ENCODE peak calls at places on chromosomes 16 and 17, in seven cellular contexts. W, H, L, J, T, A and O are unnamed samples.

GRCh38 chr16:81888520-81889394 is 109.7 kb downstream of the PLCG2 start:
- DNase-seq in W (no peak), H (no peak), L (no peak), J (no peak), T (no peak), A (no peak), O (no peak)

GRCh38 chr16:72787519-72788268 is 260.2 kb downstream of the ZFHX3 start:
- DNase-seq in W (no peak), H (no peak), L (no peak), J (peak), T (peak), A (no peak), O (no peak)

GRCh38 chr17:233473-233941 is 52.1 kb upstream of the DOC2B start:
- DNase-seq in W (no peak), H (no peak), L (no peak), J (no peak), T (no peak), A (no peak), O (no peak)

GRCh38 chr16:55435387-55435786 is 43.6 kb upstream of the MMP2 start:
- DNase-seq in W (no peak), H (no peak), L (no peak), J (no peak), T (no peak), A (no peak), O (no peak)

GRCh38 chr16:11586856-11587642 is at the start of gene LITAF:
- DNase-seq in W (peak), H (peak), L (peak), J (peak), T (no peak), A (no peak), O (peak)

GRCh38 chr16:85444879-85445778 is 168.0 kb upstream of the GSE1 start:
- DNase-seq in W (peak), H (no peak), L (peak), J (no peak), T (no peak), A (no peak), O (peak)

GRCh38 chr16:59397638-59398037 is 663.5 kb upstream of the GOT2 start:
- DNase-seq in W (no peak), H (no peak), L (no peak), J (no peak), T (no peak), A (no peak), O (no peak)

GRCh38 chr17:83086197-83086880 is 6.9 kb downstream of the METRNL start:
- DNase-seq in W (no peak), H (no peak), L (no peak), J (no peak), T (no peak), A (no peak), O (no peak)

GRCh38 chr17:28818705-28819295 is 23.8 kb downstream of the FAM222B start:
- DNase-seq in W (no peak), H (no peak), L (no peak), J (no peak), T (no peak), A (no peak), O (no peak)

GRCh38 chr17:29039764-29040598 is 3.0 kb upstream of the PIPOX start:
- DNase-seq in W (no peak), H (peak), L (no peak), J (no peak), T (no peak), A (no peak), O (peak)

GRCh38 chr17:10313037-10313672 is 59.7 kb downstream of the MYH13 start:
- DNase-seq in W (no peak), H (no peak), L (no peak), J (no peak), T (no peak), A (no peak), O (no peak)

GRCh38 chr17:82200743-82201497 is 11.7 kb downstream of the CCDC57 start:
- DNase-seq in W (no peak), H (no peak), L (no peak), J (no peak), T (no peak), A (no peak), O (no peak)

GRCh38 chr17:15436399-15437369 is 30.7 kb downstream of the CDRT4 start:
- DNase-seq in W (peak), H (peak), L (no peak), J (no peak), T (peak), A (no peak), O (no peak)

GRCh38 chr17:39391448-39391847 is 10.0 kb downstream of the FBXL20 start:
- DNase-seq in W (no peak), H (no peak), L (no peak), J (no peak), T (no peak), A (no peak), O (no peak)

GRCh38 chr16:31704138-31704537 is 169.5 kb upstream of the ZNF267 start:
- DNase-seq in W (no peak), H (no peak), L (no peak), J (no peak), T (no peak), A (no peak), O (no peak)

GRCh38 chr17:49438439-49438861 is 23.8 kb upstream of the PHB1 start:
- DNase-seq in W (no peak), H (no peak), L (no peak), J (peak), T (no peak), A (no peak), O (no peak)

GRCh38 chr17:40582328-40582901 is 17.1 kb upstream of the CCR7 start:
- DNase-seq in W (peak), H (no peak), L (no peak), J (no peak), T (no peak), A (no peak), O (peak)

GRCh38 chr16:66605177-66605999 is 884 bp downstream of the CMTM3 start:
- DNase-seq in W (no peak), H (no peak), L (no peak), J (peak), T (no peak), A (no peak), O (no peak)

GRCh38 chr16:54526916-54527315 is 240.3 kb upstream of the IRX3 start:
- DNase-seq in W (no peak), H (no peak), L (no peak), J (no peak), T (no peak), A (no peak), O (no peak)

GRCh38 chr16:49078104-49078503 is 203.5 kb downstream of the CBLN1 start:
- DNase-seq in W (no peak), H (no peak), L (no peak), J (no peak), T (no peak), A (no peak), O (no peak)